ENCODE peak calls at places on chromosome 4, in seven cellular contexts. W is GM23248, Q is HCT116, Z is OCI-LY7, X is PC-3, F is neural progenitor cell, E is hepatocyte. I is an unnamed sample.

GRCh38 chr4:151785484-151786157 is 24.8 kb upstream of the GATB start:
- DNase-seq in W (no peak), Q (no peak), Z (no peak), X (no peak), F (peak), E (no peak), I (no peak)

GRCh38 chr4:24063771-24064170 is 173.9 kb upstream of the PPARGC1A start:
- DNase-seq in W (no peak), Q (no peak), Z (no peak), X (no peak), F (no peak), E (no peak), I (peak)

GRCh38 chr4:74311696-74312313 is 3.5 kb downstream of the EPGN start:
- DNase-seq in W (peak), Q (peak), Z (peak), X (peak), F (peak), E (peak), I (peak)

GRCh38 chr4:112589207-112589606 is 47.5 kb downstream of the ZGRF1 start:
- DNase-seq in W (peak), Q (peak), Z (no peak), X (no peak), F (no peak), E (no peak), I (no peak)

GRCh38 chr4:121484633-121485032 is 103.8 kb upstream of the QRFPR start:
- DNase-seq in W (peak), Q (peak), Z (peak), X (peak), F (peak), E (peak), I (peak)

GRCh38 chr4:138835833-138836521 is 179.6 kb upstream of the NOCT start:
- DNase-seq in W (peak), Q (no peak), Z (no peak), X (peak), F (no peak), E (peak), I (peak)

GRCh38 chr4:15031993-15032660 is 29.8 kb downstream of the CPEB2 start:
- DNase-seq in W (peak), Q (no peak), Z (no peak), X (peak), F (no peak), E (no peak), I (no peak)

GRCh38 chr4:184039963-184040383 is 134.9 kb downstream of the STOX2 start:
- DNase-seq in W (no peak), Q (no peak), Z (no peak), X (no peak), F (peak), E (no peak), I (no peak)

GRCh38 chr4:116101321-116101720 is 984.1 kb downstream of the TRAM1L1 start:
- DNase-seq in W (no peak), Q (no peak), Z (no peak), X (peak), F (no peak), E (no peak), I (no peak)

GRCh38 chr4:6107114-6107791 is 89.0 kb upstream of the C4orf50 start:
- DNase-seq in W (no peak), Q (no peak), Z (no peak), X (no peak), F (no peak), E (no peak), I (peak)
- TF ChIP-seq EZH2phosphoT487 in W (no peak), Q (no peak), Z (no peak), X (no peak), F (no peak), E (no peak), I (no peak)

GRCh38 chr4:75671802-75672421 is 1.3 kb downstream of the G3BP2 start:
- DNase-seq in W (peak), Q (no peak), Z (no peak), X (no peak), F (no peak), E (peak), I (no peak)

GRCh38 chr4:75675004-75675531 is 1.9 kb upstream of the G3BP2 start:
- DNase-seq in W (no peak), Q (no peak), Z (no peak), X (no peak), F (no peak), E (peak), I (no peak)

GRCh38 chr4:75672461-75673026 is 667 bp downstream of the G3BP2 start:
- DNase-seq in W (peak), Q (peak), Z (peak), X (peak), F (peak), E (peak), I (peak)

GRCh38 chr4:75673027-75673958 is at the start of gene G3BP2:
- DNase-seq in W (peak), Q (peak), Z (peak), X (peak), F (peak), E (peak), I (peak)

GRCh38 chr4:75673959-75674328 is 733 bp upstream of the G3BP2 start:
- DNase-seq in W (no peak), Q (no peak), Z (peak), X (no peak), F (peak), E (no peak), I (no peak)
- TF ChIP-seq EZH2phosphoT487 in W (no peak), Q (no peak), Z (no peak), X (no peak), F (no peak), E (no peak), I (no peak)

GRCh38 chr4:20445933-20446723 is 194.4 kb downstream of the SLIT2 start:
- DNase-seq in W (no peak), Q (no peak), Z (no peak), X (no peak), F (peak), E (no peak), I (no peak)
- TF ChIP-seq EZH2phosphoT487 in W (no peak), Q (no peak), Z (no peak), X (no peak), F (no peak), E (peak), I (no peak)

GRCh38 chr4:140150636-140150885 is 3.4 kb downstream of the MAML3 start:
- DNase-seq in W (no peak), Q (no peak), Z (no peak), X (no peak), F (no peak), E (no peak), I (no peak)
- TF ChIP-seq EZH2phosphoT487 in W (no peak), Q (no peak), Z (no peak), X (no peak), F (no peak), E (no peak), I (no peak)

DNA sequence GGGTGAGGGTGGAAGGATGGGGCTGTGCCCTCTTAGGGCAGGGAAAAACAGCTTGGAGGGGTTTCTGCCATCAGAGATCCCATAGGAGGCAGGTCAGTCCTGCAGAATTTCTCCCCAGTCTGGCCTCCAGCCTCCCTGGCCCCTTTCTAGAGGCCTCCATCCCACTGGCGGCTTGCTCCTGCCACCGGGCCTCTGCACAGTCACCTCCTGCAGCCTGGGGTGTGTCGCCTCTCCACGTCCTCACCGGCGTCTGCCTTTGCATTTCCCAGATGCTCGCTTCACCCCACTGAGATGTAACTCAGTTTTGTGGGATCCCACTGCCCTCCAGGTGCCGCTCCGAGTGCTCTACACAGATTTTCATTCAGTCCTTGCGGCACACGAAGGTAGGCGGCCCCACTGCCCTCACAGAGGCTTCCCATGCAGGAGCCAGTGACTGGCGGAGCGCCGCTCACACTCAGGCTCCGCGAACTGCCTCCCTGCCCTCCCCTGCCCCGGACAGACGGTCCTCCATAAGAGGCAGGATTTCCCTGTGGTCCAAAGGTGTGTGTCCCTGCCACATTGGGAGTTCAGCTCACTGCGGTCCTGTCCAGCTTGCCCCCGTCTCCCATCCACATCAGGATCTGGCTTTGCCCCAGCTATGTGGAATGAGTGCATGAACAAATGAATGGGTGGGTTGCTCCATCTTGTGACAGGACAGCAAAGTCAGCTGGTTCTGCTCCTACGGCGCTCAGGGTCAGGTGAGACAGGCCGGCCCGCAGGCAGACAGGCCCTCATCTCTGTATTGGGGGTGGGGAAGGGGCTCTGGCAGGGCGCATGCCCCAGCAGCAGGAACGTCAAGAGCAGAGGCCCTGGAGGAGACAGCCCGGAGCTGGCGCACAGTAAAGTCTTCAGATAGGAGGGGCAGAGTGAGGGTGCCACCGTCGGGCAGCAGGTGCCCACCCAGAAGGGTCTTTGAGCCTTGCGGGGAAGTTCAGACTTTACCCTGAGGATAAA is 2.7 kb upstream of the TMEM271 start:
- DNase-seq in W (no peak), Q (no peak), Z (no peak), X (no peak), F (no peak), E (no peak), I (no peak)
- TF ChIP-seq EZH2phosphoT487 in W (no peak), Q (no peak), Z (no peak), X (no peak), F (no peak), E (no peak), I (no peak)

DNA sequence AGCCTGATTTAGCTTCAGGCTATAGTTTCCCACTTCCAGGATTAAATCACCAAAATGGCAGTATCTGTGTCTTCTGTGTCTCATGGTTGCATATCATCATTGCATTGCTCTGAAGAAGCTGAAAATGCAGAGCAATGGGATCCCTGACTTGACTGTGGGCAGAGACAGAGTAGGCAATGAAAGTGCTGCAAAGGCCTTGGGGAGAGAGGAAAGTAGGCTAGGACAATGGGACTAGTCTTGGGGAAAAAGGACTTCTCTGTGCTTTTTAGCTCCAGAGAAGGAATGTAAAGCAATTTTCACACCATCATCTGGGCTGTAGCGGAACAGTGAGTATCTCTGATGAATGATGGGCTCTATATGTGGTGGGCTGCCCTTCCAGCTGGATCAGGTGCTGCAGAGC is 202.5 kb downstream of the LDB2 start:
- DNase-seq in W (no peak), Q (no peak), Z (no peak), X (no peak), F (no peak), E (no peak), I (no peak)
- TF ChIP-seq EZH2phosphoT487 in W (no peak), Q (no peak), Z (no peak), X (no peak), F (no peak), E (no peak), I (no peak)

DNA sequence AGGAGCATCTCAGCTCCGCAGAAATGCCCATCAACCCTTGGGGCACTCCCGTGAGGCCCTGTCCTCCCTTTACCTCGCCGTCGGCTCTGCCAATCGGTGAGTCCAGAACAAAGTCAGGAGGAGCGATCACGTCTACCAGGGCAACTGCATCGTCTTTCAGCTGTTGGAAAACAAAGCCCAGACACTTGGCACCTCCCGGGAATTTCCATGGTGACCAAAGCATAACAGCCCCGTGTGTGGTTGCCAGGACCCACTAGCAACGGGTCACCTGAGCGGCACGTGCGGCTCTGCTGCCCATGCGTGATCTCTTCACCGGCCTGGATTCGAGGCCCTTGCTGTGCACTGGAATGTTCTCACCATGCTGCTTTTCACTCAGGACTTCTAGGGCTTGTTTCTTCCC is 69.7 kb downstream of the ACOX3 start:
- DNase-seq in W (no peak), Q (no peak), Z (no peak), X (no peak), F (no peak), E (no peak), I (no peak)
- TF ChIP-seq EZH2phosphoT487 in W (no peak), Q (no peak), Z (no peak), X (no peak), F (no peak), E (no peak), I (no peak)

GRCh38 chr4:57499786-57500185 is 389.6 kb upstream of the IGFBP7 start:
- DNase-seq in W (peak), Q (no peak), Z (no peak), X (peak), F (no peak), E (no peak), I (no peak)
- TF ChIP-seq EZH2phosphoT487 in W (no peak), Q (no peak), Z (no peak), X (no peak), F (no peak), E (no peak), I (no peak)

GRCh38 chr4:57020467-57021101 is 41.9 kb downstream of the POLR2B start:
- DNase-seq in W (peak), Q (no peak), Z (no peak), X (peak), F (no peak), E (no peak), I (no peak)
- TF ChIP-seq EZH2phosphoT487 in W (no peak), Q (no peak), Z (no peak), X (no peak), F (no peak), E (no peak), I (no peak)

DNA sequence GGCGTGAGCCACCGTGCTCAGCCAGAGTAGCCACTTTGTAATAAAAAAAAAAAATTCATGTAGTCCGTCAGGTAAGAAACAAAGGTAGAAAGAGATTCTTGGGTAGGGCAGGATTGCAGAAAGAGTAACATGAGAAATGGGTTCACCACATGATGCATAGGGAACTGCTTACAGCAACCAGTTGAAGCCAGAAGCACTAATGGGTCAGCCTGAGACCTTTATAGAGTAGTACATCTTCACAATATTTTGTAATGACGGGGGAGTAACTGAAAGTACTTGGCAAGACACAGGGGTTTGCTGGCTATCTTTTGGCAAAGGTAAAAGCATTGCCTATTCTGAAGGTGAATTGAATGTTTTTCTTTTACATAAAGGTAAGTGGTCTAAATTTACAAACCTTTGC is 29.1 kb downstream of the FAM193A start:
- DNase-seq in W (no peak), Q (no peak), Z (no peak), X (no peak), F (no peak), E (no peak), I (no peak)
- TF ChIP-seq EZH2phosphoT487 in W (no peak), Q (no peak), Z (no peak), X (no peak), F (no peak), E (no peak), I (no peak)